ENCODE peak calls at places on chromosome 21, in four cellular contexts. K, R, D and H are unnamed samples.
A peak's percentile ranks its signal among the peaks of the same experiment; 100 is the strongest.

GRCh38 chr21:27761623-27762022 is 794.7 kb upstream of the ADAMTS5 start:
- DNase-seq in K (no peak), R (no peak), D (no peak), H (no peak)

GRCh38 chr21:39319814-39320332 is 6.4 kb upstream of the BRWD1 start:
- DNase-seq in K (no peak), R (no peak), D (no peak), H (no peak)

GRCh38 chr21:38244885-38245869 is 11.6 kb upstream of the KCNJ15 start:
- DNase-seq in K (peak; percentile 95), R (no peak), D (no peak), H (peak; percentile 97)

GRCh38 chr21:29155118-29155932 is 24.9 kb downstream of the MAP3K7CL start:
- DNase-seq in K (peak; percentile 81), R (no peak), D (peak; percentile 35), H (no peak)

GRCh38 chr21:37165606-37166005 is 92.6 kb downstream of the TTC3 start:
- DNase-seq in K (peak; percentile 13), R (no peak), D (no peak), H (no peak)

GRCh38 chr21:38984982-38985422 is 179.3 kb downstream of the ETS2 start:
- DNase-seq in K (peak; percentile 91), R (no peak), D (no peak), H (peak; percentile 82)

GRCh38 chr21:37437376-37438080 is 71.0 kb downstream of the DYRK1A start:
- DNase-seq in K (no peak), R (no peak), D (no peak), H (no peak)

GRCh38 chr21:15853126-15853525 is 123.3 kb downstream of the USP25 start:
- DNase-seq in K (no peak), R (no peak), D (no peak), H (no peak)

GRCh38 chr21:15775981-15776380 is 46.2 kb downstream of the USP25 start:
- DNase-seq in K (peak; percentile 82), R (no peak), D (no peak), H (peak; percentile 76)

GRCh38 chr21:25717491-25718139 is 17.1 kb downstream of the ATP5PF start:
- DNase-seq in K (no peak), R (no peak), D (no peak), H (no peak)

GRCh38 chr21:25895565-25896205 is 160.9 kb downstream of the GABPA start:
- DNase-seq in K (peak; percentile 4), R (no peak), D (no peak), H (no peak)

GRCh38 chr21:36803051-36803709 is 104.3 kb downstream of the SIM2 start:
- DNase-seq in K (no peak), R (no peak), D (no peak), H (no peak)

GRCh38 chr21:44920694-44921604 is at the start of gene ITGB2:
- DNase-seq in K (no peak), R (peak; percentile 54), D (no peak), H (no peak)
- H3K4me3 ChIP-seq in K (no peak within 1 kb of the TSS), R (peak within 1 kb of the TSS; percentile 94), D (no peak within 1 kb of the TSS), H (no peak within 1 kb of the TSS)

GRCh38 chr21:42560517-42561179 is 47.0 kb downstream of the SLC37A1 start:
- DNase-seq in K (no peak), R (no peak), D (no peak), H (no peak)

GRCh38 chr21:42563261-42564045 is 49.8 kb downstream of the SLC37A1 start:
- DNase-seq in K (no peak), R (no peak), D (no peak), H (no peak)

GRCh38 chr21:42562816-42563215 is 49.2 kb downstream of the SLC37A1 start:
- DNase-seq in K (no peak), R (no peak), D (no peak), H (no peak)

GRCh38 chr21:42562258-42562657 is 48.6 kb downstream of the SLC37A1 start:
- DNase-seq in K (no peak), R (no peak), D (no peak), H (no peak)

GRCh38 chr21:42561742-42562141 is 48.1 kb downstream of the SLC37A1 start:
- DNase-seq in K (no peak), R (no peak), D (peak; percentile 61), H (no peak)
- H3K4me3 ChIP-seq in K (no peak overlapping the region), R (no peak overlapping the region), D (no peak overlapping the region), H (no peak overlapping the region)

DNA sequence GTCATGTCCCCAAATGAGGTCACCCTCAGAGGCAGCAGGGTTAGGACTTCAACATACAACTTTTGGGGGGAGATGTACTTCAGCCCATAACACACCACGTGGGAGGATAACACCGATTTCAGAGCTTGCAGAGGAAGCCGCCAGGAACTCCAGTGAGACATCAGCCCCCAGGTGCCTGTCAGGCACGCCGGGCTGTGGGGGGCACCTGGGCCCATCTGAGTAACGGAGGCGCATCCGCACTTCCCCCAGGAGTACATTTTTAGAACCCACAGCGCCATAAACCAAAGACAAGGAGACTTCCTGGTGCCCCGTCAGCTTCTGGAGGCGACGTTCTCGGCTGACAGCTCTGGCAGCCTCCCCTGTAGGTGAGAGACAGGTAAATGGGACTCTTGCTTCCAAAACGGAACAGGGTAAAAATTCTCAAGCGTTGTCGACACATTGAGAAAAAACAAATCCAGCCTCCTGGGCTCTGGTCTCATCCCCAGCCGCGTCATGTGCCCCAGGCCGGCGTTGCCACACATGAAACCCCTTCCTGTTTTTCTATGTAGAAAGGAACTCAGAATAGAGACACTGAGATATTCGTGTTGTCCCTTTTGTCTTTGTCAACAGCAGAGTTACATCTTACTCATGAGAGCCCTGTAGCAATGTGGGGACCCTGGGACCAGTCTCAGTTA is 93.3 kb downstream of the PDE9A start:
- DNase-seq in K (no peak), R (peak; percentile 14), D (peak; percentile 47), H (no peak)
- H3K4me3 ChIP-seq in K (no peak overlapping the region), R (peak overlapping the region; percentile 50), D (no peak overlapping the region), H (no peak overlapping the region)

GRCh38 chr21:41369915-41370839 is 8.3 kb downstream of the MX2 start:
- DNase-seq in K (no peak), R (peak; percentile 31), D (no peak), H (no peak)
- H3K4me3 ChIP-seq in K (no peak overlapping the region), R (peak overlapping the region; percentile 81), D (peak overlapping the region; percentile 56), H (no peak overlapping the region)

DNA sequence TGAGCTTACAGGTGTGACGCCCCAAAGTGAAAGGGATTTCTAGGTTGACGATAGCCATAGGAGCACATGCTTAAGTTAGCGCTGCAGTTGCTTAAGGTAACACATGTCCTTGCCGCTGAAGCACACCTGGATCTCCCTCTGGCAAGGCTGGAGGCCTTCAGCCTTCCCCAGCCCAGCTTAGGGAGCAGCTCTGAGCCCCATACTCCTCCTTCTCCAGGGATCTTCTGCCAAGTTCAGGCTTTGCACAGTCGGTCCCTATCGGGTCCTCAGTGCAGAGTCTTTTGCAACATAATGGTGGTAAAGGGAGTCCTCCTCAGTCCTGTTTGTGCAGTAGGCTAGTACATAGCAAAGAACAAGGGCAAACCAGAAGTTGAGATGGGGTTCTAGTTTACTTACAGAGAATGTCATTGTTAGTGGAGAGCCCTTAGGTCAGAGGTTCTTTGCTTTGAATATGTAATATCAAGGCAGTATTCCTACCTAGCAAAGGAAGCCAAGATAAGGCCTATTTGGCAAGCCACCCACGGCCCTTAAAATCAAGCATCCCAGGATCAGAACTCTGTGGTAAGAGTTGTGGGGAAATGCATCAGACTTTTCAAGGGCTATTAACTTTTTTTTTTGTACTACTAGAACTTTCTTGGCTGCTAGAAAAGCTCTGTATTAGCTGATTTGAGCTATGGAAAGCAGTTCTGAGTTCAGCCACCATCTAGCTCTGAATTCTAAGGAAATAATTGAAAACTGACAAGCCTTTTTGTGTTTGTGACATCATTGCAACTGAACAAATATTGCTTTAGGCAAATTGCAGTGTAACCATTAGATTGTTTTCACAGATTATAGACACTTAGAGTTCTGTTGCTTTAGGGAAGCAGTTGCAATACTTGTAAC is 1.4 kb downstream of the EVA1C start:
- DNase-seq in K (no peak), R (no peak), D (peak; percentile 25), H (no peak)
- H3K4me3 ChIP-seq in K (no peak overlapping the region), R (no peak overlapping the region), D (no peak overlapping the region), H (no peak overlapping the region)

GRCh38 chr21:34891610-34891943 is 157.5 kb downstream of the RUNX1 start:
- DNase-seq in K (no peak), R (no peak), D (no peak), H (no peak)
- H3K4me3 ChIP-seq in K (peak overlapping the region; percentile 57), R (no peak overlapping the region), D (peak overlapping the region; percentile 48), H (peak overlapping the region; percentile 88)